ENCODE peak calls at places on chromosomes 1 and 21, in six cellular contexts. C is heart right ventricle, O is spleen, U is ovary, S is BE2C, V is A673. T is an unnamed sample.

GRCh38 chr21:44687671-44688070 is 5.7 kb upstream of the KRTAP12-1 start:
- DNase-seq in V (no peak), S (no peak), O (no peak), C (no peak), U (no peak), T (no peak)

GRCh38 chr1:223156343-223156742 is 13.3 kb upstream of the TLR5 start:
- DNase-seq in S (no peak), C (no peak), U (no peak), O (no peak), V (no peak), T (no peak)

GRCh38 chr1:168341576-168341975 is 60.9 kb downstream of the TBX19 start:
- DNase-seq in C (no peak), U (no peak), S (no peak), O (no peak), V (no peak), T (no peak)

GRCh38 chr1:58764294-58764978 is 19.4 kb downstream of the JUN start:
- DNase-seq in U (no peak), O (no peak), V (no peak), S (no peak), C (no peak), T (no peak)

GRCh38 chr1:52238474-52238873 is 96.6 kb downstream of the ZFYVE9 start:
- DNase-seq in O (no peak), V (no peak), C (no peak), U (no peak), S (no peak), T (no peak)

GRCh38 chr1:221994939-221995338 is 253.1 kb upstream of the DUSP10 start:
- DNase-seq in O (no peak), U (no peak), C (no peak), S (no peak), V (no peak), T (no peak)

GRCh38 chr1:153968400-153968799 is 698 bp downstream of the CREB3L4 start:
- DNase-seq in C (no peak), S (peak; percentile 37), V (no peak), U (no peak), O (peak; percentile 79), T (no peak)

GRCh38 chr1:185353124-185353523 is 36.1 kb upstream of the IVNS1ABP start:
- DNase-seq in V (no peak), C (no peak), S (no peak), O (no peak), U (no peak), T (no peak)

GRCh38 chr1:4021153-4021894 is 121.3 kb upstream of the C1orf174 start:
- DNase-seq in C (no peak), U (no peak), S (no peak), O (no peak), V (no peak), T (no peak)

GRCh38 chr1:158002022-158002629 is 8.7 kb downstream of the KIRREL1 start:
- DNase-seq in O (no peak), U (no peak), V (no peak), S (no peak), C (no peak), T (no peak)

GRCh38 chr1:165436994-165437393 is 7.9 kb downstream of the RXRG start:
- DNase-seq in U (no peak), S (no peak), C (no peak), V (no peak), O (no peak), T (no peak)

GRCh38 chr1:200314085-200314750 is 95.6 kb downstream of the ZNF281 start:
- DNase-seq in S (no peak), O (no peak), V (no peak), U (no peak), C (no peak), T (no peak)

GRCh38 chr1:207454046-207454964 is at the start of gene CR2:
- DNase-seq in C (no peak), S (peak; percentile 7), V (no peak), U (peak; percentile 22), O (peak; percentile 94), T (peak; percentile 78)

GRCh38 chr1:183215936-183216335 is 29.9 kb downstream of the LAMC2 start:
- DNase-seq in O (no peak), U (no peak), S (no peak), C (no peak), V (no peak), T (no peak)

GRCh38 chr1:77370588-77371306 is 88.9 kb downstream of the AK5 start:
- DNase-seq in S (no peak), O (no peak), V (no peak), C (no peak), U (no peak), T (no peak)

GRCh38 chr1:89939693-89940438 is 55.0 kb upstream of the ZNF326 start:
- DNase-seq in C (no peak), S (no peak), U (no peak), O (no peak), V (no peak), T (no peak)

GRCh38 chr1:18581420-18581880 is 49.2 kb upstream of the PAX7 start:
- DNase-seq in C (no peak), U (no peak), S (peak; percentile 52), V (peak; percentile 39), O (no peak), T (peak; percentile 85)

GRCh38 chr1:31238986-31239613 is 587 bp downstream of the NKAIN1 start:
- DNase-seq in U (no peak), C (no peak), S (peak; percentile 51), O (no peak), V (peak; percentile 50), T (peak; percentile 58)

GRCh38 chr1:229815076-229815475 is 189.0 kb downstream of the URB2 start:
- DNase-seq in S (no peak), U (no peak), V (no peak), C (no peak), O (no peak), T (no peak)

DNA sequence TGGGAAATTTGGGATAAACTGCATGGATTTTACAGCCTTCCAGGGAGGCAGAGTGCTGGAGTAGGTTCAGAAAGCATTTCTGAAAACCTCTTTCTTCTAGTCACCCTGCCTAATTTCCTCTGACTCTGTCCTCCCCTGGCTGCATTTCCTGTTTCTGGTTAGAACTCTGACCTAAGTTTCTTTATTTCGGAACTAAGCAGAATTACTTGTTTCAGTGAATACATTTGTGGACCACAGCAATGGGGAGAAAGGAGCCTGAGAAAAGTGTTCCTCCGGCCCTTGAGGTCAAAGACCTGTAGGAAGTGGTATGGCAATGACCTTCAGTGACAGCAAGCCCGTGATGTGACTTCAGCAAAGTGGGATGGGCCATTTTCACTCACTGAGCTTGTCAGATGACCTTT is 173.4 kb upstream of the RUNX1 start:
- DNase-seq in O (no peak), C (no peak), S (no peak), V (no peak), U (no peak), T (no peak)
- H3K4me3 ChIP-seq in O (no peak overlapping the region), C (no peak overlapping the region), S (no peak overlapping the region), V (no peak overlapping the region), U (no peak overlapping the region), T (no peak overlapping the region)

DNA sequence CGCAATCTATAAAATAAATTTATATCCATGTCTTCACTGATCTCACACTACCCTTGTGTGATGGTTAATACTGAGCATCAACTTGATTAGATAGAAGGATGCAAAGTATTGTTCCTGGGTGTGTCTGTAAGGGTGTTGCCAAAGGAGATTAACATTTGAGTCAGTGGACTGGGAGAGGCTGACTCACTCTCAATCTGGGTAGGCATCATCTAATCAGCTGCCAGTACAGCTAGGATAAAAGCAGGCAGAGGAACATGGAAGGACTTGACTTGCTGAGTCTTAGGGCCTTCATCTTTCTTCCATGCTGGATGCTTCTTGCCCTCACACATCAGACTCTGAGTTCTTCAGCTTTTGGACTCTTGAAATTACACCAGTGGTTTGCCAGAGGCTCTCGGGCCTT is 615.4 kb downstream of the AGBL4 start:
- DNase-seq in C (no peak), V (no peak), O (no peak), S (no peak), U (no peak), T (no peak)
- H3K9me3 ChIP-seq in C (peaks cover 22% of the 10 kb centered on the region), V (no peaks in the 10 kb centered on the region), O (no peaks in the 10 kb centered on the region), S (no peaks in the 10 kb centered on the region), U (no peaks in the 10 kb centered on the region), T (no peaks in the 10 kb centered on the region)

DNA sequence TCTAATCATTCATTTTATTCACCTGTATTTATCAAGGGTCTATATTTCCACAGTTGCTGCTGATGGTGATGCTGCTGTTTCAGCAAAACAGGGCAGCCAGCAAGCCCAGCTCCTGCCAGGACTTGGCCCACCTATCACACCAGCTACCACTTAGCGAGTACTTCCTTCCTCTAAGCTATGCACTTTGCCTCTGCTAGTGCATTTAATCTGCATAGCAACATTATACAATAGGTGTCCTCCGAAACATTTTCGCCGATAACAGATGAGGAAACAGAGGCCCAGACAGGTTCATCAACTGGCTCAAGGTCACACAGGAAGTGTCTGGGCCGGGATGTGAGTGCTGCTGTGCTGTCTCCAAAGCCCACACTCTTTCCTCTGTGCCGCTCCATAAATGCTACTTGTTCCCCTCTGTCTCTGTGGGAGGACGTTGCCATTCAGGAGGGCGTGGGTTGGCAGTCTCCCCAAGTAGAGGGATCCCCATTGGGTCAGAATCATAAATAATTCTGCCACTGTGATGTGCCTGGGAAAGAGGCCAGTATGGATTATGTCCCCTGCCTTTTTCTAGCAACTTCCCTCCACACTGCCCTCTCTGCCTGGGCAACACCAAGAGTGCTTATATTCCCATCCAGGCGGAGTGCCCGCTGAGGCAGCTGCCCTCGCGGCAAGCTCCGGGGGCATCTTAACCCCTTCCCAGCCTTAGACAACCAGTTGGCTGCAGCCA is 9.4 kb upstream of the PLEKHA6 start:
- DNase-seq in V (no peak), S (no peak), C (no peak), U (no peak), O (no peak), T (no peak)
- H3K27me3 ChIP-seq in V (peaks cover 10% of the 10 kb centered on the region), S (peaks cover 18% of the 10 kb centered on the region), C (no peaks in the 10 kb centered on the region), U (no peaks in the 10 kb centered on the region), O (no peaks in the 10 kb centered on the region), T (no peaks in the 10 kb centered on the region)

DNA sequence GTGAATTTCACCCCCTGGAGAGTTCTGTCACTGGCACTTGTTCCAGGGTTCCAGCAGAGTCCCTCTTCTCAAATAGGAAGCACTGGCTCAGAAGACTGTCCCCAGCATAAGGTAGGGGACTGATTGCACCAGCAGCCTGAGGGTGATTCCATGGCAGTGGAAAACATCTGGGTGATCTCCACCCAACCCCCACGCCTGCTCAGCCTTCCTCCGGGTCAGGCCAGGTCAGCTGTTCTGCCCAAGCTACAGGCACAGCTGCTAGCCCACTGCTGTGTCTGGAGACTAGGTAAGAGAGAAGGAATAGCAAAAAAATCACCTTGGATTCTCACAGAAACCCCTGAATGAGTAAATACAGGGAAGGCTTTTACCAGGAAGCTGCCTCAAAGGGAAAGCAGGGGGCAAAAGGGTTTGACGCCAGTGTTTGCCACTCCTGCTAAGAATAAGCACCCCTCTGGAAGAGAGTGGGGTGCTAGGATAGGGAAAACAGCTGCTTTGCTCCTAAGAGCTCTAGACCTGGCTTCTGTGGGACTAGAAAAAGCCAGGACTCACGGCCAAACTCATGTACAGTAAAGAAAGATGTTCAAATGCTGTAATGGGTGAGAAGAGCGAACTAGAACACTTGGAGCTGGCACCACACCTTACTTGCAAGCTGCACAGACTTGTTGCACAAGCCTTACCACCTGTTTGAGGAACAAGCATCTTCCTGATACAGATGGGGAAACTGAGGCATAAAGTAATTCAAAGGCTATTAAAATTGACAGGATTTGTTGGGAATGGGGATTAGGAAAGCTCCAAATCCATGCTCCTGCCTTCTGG is 1.0 kb upstream of the DENND2D start:
- DNase-seq in V (no peak), S (no peak), O (no peak), C (no peak), U (no peak), T (no peak)
- H3K4me3 ChIP-seq in V (no peak overlapping the region), S (no peak overlapping the region), O (peak overlapping the region; percentile 54), C (no peak overlapping the region), U (no peak overlapping the region), T (no peak overlapping the region)

T was measured in pancreas.